ENCODE peak calls at places on chromosomes 2 and 18, in five cellular contexts. One of them, this sample, is unnamed.
A peak's percentile ranks its signal among the peaks of the same experiment; 100 is the strongest.

GRCh38 chr2:219968685-219969345 is 341.4 kb downstream of the SLC4A3 start:
- DNase-seq in HFFc6: peak; percentile 80
- DNase-seq in retina: no peak
- DNase-seq in M059J: peak; percentile 97
- DNase-seq in foreskin fibroblast: no peak
- DNase-seq in this sample: no peak

GRCh38 chr2:112257575-112257974 is 2.7 kb upstream of the ZC3H8 start:
- DNase-seq in foreskin fibroblast: no peak
- DNase-seq in M059J: peak; percentile 51
- DNase-seq in retina: no peak
- DNase-seq in HFFc6: peak; percentile 8
- DNase-seq in this sample: no peak

GRCh38 chr2:191933307-191934105 is 86.6 kb upstream of the CAVIN2 start:
- DNase-seq in foreskin fibroblast: no peak
- DNase-seq in retina: no peak
- DNase-seq in M059J: peak; percentile 15
- DNase-seq in HFFc6: no peak
- DNase-seq in this sample: peak; percentile 27

GRCh38 chr2:103152556-103152955 is 390.7 kb downstream of the TMEM182 start:
- DNase-seq in foreskin fibroblast: no peak
- DNase-seq in HFFc6: no peak
- DNase-seq in retina: no peak
- DNase-seq in M059J: no peak
- DNase-seq in this sample: no peak

GRCh38 chr2:96580771-96581170 is 44.2 kb downstream of the ARID5A start:
- DNase-seq in retina: no peak
- DNase-seq in foreskin fibroblast: no peak
- DNase-seq in HFFc6: no peak
- DNase-seq in M059J: no peak
- DNase-seq in this sample: no peak

GRCh38 chr2:36478332-36478738 is 119.6 kb downstream of the FEZ2 start:
- DNase-seq in HFFc6: peak; percentile 75
- DNase-seq in foreskin fibroblast: peak; percentile 73
- DNase-seq in M059J: peak; percentile 94
- DNase-seq in retina: no peak
- DNase-seq in this sample: no peak

GRCh38 chr2:105798595-105798994 is 53.9 kb downstream of the NCK2 start:
- DNase-seq in HFFc6: no peak
- DNase-seq in foreskin fibroblast: no peak
- DNase-seq in retina: no peak
- DNase-seq in M059J: no peak
- DNase-seq in this sample: no peak

GRCh38 chr2:85839461-85839860 is 49.3 kb downstream of the ST3GAL5 start:
- DNase-seq in HFFc6: no peak
- DNase-seq in retina: no peak
- DNase-seq in M059J: no peak
- DNase-seq in foreskin fibroblast: no peak
- DNase-seq in this sample: no peak

GRCh38 chr2:160299540-160299939 is 99.5 kb upstream of the ITGB6 start:
- DNase-seq in retina: no peak
- DNase-seq in M059J: peak; percentile 47
- DNase-seq in HFFc6: no peak
- DNase-seq in foreskin fibroblast: no peak
- DNase-seq in this sample: no peak

GRCh38 chr18:79197531-79197930 is 128.3 kb downstream of the ATP9B start:
- DNase-seq in retina: no peak
- DNase-seq in HFFc6: no peak
- DNase-seq in foreskin fibroblast: no peak
- DNase-seq in M059J: no peak
- DNase-seq in this sample: no peak

GRCh38 chr18:26864658-26865057 is 849 bp downstream of the AQP4 start:
- DNase-seq in retina: no peak
- DNase-seq in HFFc6: no peak
- DNase-seq in foreskin fibroblast: no peak
- DNase-seq in M059J: no peak
- DNase-seq in this sample: no peak

GRCh38 chr2:157339965-157340655 is 14.5 kb upstream of the ERMN start:
- DNase-seq in foreskin fibroblast: no peak
- DNase-seq in retina: no peak
- DNase-seq in M059J: peak; percentile 38
- DNase-seq in HFFc6: no peak
- DNase-seq in this sample: no peak

GRCh38 chr2:239355724-239356123 is 45.1 kb downstream of the HDAC4 start:
- DNase-seq in M059J: no peak
- DNase-seq in HFFc6: no peak
- DNase-seq in foreskin fibroblast: no peak
- DNase-seq in retina: no peak
- DNase-seq in this sample: no peak

GRCh38 chr2:107592225-107592624 is 234.5 kb upstream of the RGPD4 start:
- DNase-seq in foreskin fibroblast: no peak
- DNase-seq in M059J: no peak
- DNase-seq in HFFc6: no peak
- DNase-seq in retina: no peak
- DNase-seq in this sample: no peak

GRCh38 chr2:134420920-134421319 is 167.0 kb downstream of the MGAT5 start:
- DNase-seq in foreskin fibroblast: no peak
- DNase-seq in retina: no peak
- DNase-seq in M059J: no peak
- DNase-seq in HFFc6: no peak
- DNase-seq in this sample: no peak

GRCh38 chr18:75057169-75057789 is 151.7 kb downstream of the PTGR3 start:
- DNase-seq in foreskin fibroblast: no peak
- DNase-seq in retina: no peak
- DNase-seq in M059J: no peak
- DNase-seq in HFFc6: no peak
- DNase-seq in this sample: no peak

GRCh38 chr18:24995738-24996137 is 356.2 kb downstream of the ZNF521 start:
- DNase-seq in foreskin fibroblast: peak; percentile 29
- DNase-seq in M059J: no peak
- DNase-seq in retina: no peak
- DNase-seq in HFFc6: peak; percentile 29
- DNase-seq in this sample: no peak

GRCh38 chr2:74833418-74834233 is at the start of gene HK2:
- DNase-seq in HFFc6: peak; percentile 73
- DNase-seq in M059J: peak; percentile 86
- DNase-seq in foreskin fibroblast: peak; percentile 95
- DNase-seq in retina: peak; percentile 91
- DNase-seq in this sample: peak; percentile 99

GRCh38 chr2:14350856-14351255 is 281.7 kb upstream of the LRATD1 start:
- DNase-seq in retina: no peak
- DNase-seq in M059J: no peak
- DNase-seq in HFFc6: no peak
- DNase-seq in foreskin fibroblast: no peak
- DNase-seq in this sample: no peak

GRCh38 chr2:236938126-236938525 is 147.6 kb upstream of the COPS8 start:
- DNase-seq in retina: no peak
- DNase-seq in HFFc6: no peak
- DNase-seq in M059J: no peak
- DNase-seq in foreskin fibroblast: no peak
- DNase-seq in this sample: no peak

This sample was measured in GM10248.